ENCODE peak calls at places on chromosomes 5 and 9, in nine cellular contexts. N, J, V, S, U, X, E, L and K are unnamed samples.

GRCh38 chr5:489689-490080 is 34.6 kb downstream of the SLC9A3 start:
- DNase-seq in S (no peak), X (no peak), L (no peak), J (no peak), N (no peak), V (no peak), E (no peak), U (no peak), K (no peak)

GRCh38 chr5:154086123-154086522 is 47.4 kb downstream of the MFAP3 start:
- DNase-seq in L (no peak), U (no peak), E (no peak), N (no peak), J (no peak), V (no peak), X (no peak), S (no peak), K (no peak)

GRCh38 chr5:142499591-142500384 is 175.0 kb upstream of the SPRY4 start:
- DNase-seq in N (no peak), L (peak), E (no peak), S (no peak), U (no peak), X (no peak), V (no peak), J (no peak), K (peak)

GRCh38 chr5:28926422-28926821 is 1888.0 kb upstream of the CDH9 start:
- DNase-seq in J (no peak), N (no peak), S (no peak), L (no peak), X (no peak), E (no peak), V (no peak), U (no peak), K (no peak)

GRCh38 chr5:151345808-151346478 is 1.4 kb downstream of the SLC36A2 start:
- DNase-seq in E (no peak), X (no peak), S (peak), U (no peak), N (no peak), J (peak), L (no peak), V (peak), K (peak)

GRCh38 chr5:93723005-93723404 is 18.4 kb downstream of the POU5F2 start:
- DNase-seq in S (peak), X (no peak), J (peak), N (no peak), U (no peak), V (peak), L (peak), E (no peak), K (peak)

GRCh38 chr9:133609311-133610098 is at the start of gene FAM163B:
- DNase-seq in L (peak), V (no peak), J (peak), X (peak), U (peak), E (no peak), S (no peak), N (no peak), K (peak)

GRCh38 chr5:99398946-99399345 is 470.1 kb upstream of the CHD1 start:
- DNase-seq in X (no peak), E (no peak), U (no peak), V (no peak), N (no peak), L (no peak), J (no peak), S (no peak), K (no peak)

GRCh38 chr9:8696536-8696935 is 897.0 kb upstream of the DMAC1 start:
- DNase-seq in S (no peak), X (no peak), E (no peak), U (no peak), V (no peak), L (no peak), J (no peak), N (no peak), K (no peak)

GRCh38 chr5:58933891-58934628 is 351.2 kb downstream of the RAB3C start:
- DNase-seq in L (no peak), U (peak), J (peak), X (no peak), E (no peak), N (no peak), V (no peak), S (no peak), K (no peak)

GRCh38 chr9:137416563-137417151 is 6.3 kb downstream of the EXD3 start:
- DNase-seq in X (no peak), S (no peak), E (no peak), J (no peak), L (no peak), U (no peak), V (no peak), N (peak), K (no peak)

GRCh38 chr9:74379718-74380117 is 117.4 kb upstream of the RORB start:
- DNase-seq in U (peak), J (peak), N (no peak), S (no peak), E (no peak), V (peak), L (peak), X (no peak), K (peak)

GRCh38 chr5:33675958-33676464 is 215.8 kb downstream of the ADAMTS12 start:
- DNase-seq in X (no peak), S (no peak), E (no peak), J (no peak), N (no peak), L (no peak), V (no peak), U (no peak), K (no peak)

GRCh38 chr9:138072897-138073296 is 195.3 kb downstream of the CACNA1B start:
- DNase-seq in V (no peak), N (no peak), J (no peak), X (no peak), L (no peak), U (no peak), S (no peak), E (no peak), K (no peak)

GRCh38 chr9:734831-735511 is 106.5 kb upstream of the DMRT1 start:
- DNase-seq in S (peak), U (no peak), L (no peak), J (peak), X (no peak), E (peak), N (no peak), V (no peak), K (peak)

GRCh38 chr5:27252911-27253310 is 214.5 kb upstream of the CDH9 start:
- DNase-seq in V (peak), X (no peak), L (no peak), U (no peak), N (no peak), J (peak), S (no peak), E (no peak), K (no peak)